ENCODE peak calls at places on chromosomes 6 and 20, in four cellular contexts. A, U, L and O are unnamed samples.

GRCh38 chr6:3272911-3273547 is 14.3 kb downstream of the PSMG4 start:
- DNase-seq in U (no peak), L (peak), A (no peak), O (no peak)

GRCh38 chr20:6769953-6770831 is 2.7 kb downstream of the BMP2 start:
- DNase-seq in L (peak), A (no peak), U (peak), O (no peak)

GRCh38 chr6:15577106-15577505 is 85.7 kb downstream of the DTNBP1 start:
- DNase-seq in U (no peak), L (no peak), A (no peak), O (no peak)

GRCh38 chr20:37350655-37351574 is 5.0 kb downstream of the SRC start:
- DNase-seq in L (peak), A (no peak), U (peak), O (no peak)

GRCh38 chr20:39112196-39112743 is 150.1 kb downstream of the DHX35 start:
- DNase-seq in A (no peak), L (peak), U (peak), O (no peak)

GRCh38 chr6:98014791-98015201 is 731.8 kb upstream of the MMS22L start:
- DNase-seq in L (no peak), U (no peak), A (no peak), O (no peak)

GRCh38 chr6:158528826-158529225 is 31.1 kb upstream of the TMEM181 start:
- DNase-seq in L (no peak), A (no peak), U (no peak), O (no peak)

GRCh38 chr20:38272961-38273360 is 12.4 kb upstream of the KIAA1755 start:
- DNase-seq in A (no peak), L (no peak), U (peak), O (no peak)

GRCh38 chr20:33841439-33841799 is 30.3 kb downstream of the CHMP4B start:
- DNase-seq in L (no peak), A (no peak), U (no peak), O (no peak)

GRCh38 chr20:32917191-32917950 is 58.6 kb downstream of the EFCAB8 start:
- DNase-seq in U (no peak), L (no peak), A (no peak), O (no peak)

GRCh38 chr6:169205176-169206160 is 48.2 kb downstream of the THBS2 start:
- DNase-seq in L (no peak), A (no peak), U (peak), O (no peak)

GRCh38 chr20:49276895-49277785 is 717 bp downstream of the ZNFX1 start:
- DNase-seq in U (peak), L (peak), A (peak), O (no peak)

GRCh38 chr20:15179426-15180190 is 842.2 kb upstream of the FLRT3 start:
- DNase-seq in L (peak), U (no peak), A (no peak), O (no peak)

GRCh38 chr6:136212616-136213396 is 37.3 kb downstream of the MTFR2 start:
- DNase-seq in L (no peak), U (no peak), A (no peak), O (no peak)
- H3K4me3 ChIP-seq in L (no peak), U (no peak), A (no peak), O (no peak)

GRCh38 chr6:147179809-147180208 is 24.4 kb upstream of the STXBP5 start:
- DNase-seq in L (no peak), U (no peak), A (no peak), O (no peak)
- H3K27ac ChIP-seq in L (no peak), U (no peak), A (no peak), O (no peak)

GRCh38 chr6:44608175-44608574 is 220.7 kb downstream of the CDC5L start:
- DNase-seq in U (no peak), A (no peak), L (no peak), O (no peak)
- H3K4me3 ChIP-seq in U (no peak), A (no peak), L (no peak), O (no peak)

GRCh38 chr20:842547-842940 is 9.0 kb downstream of the FAM110A start:
- DNase-seq in U (no peak), L (no peak), A (no peak), O (no peak)

GRCh38 chr20:845226-845868 is 11.8 kb downstream of the FAM110A start:
- DNase-seq in A (peak), U (no peak), L (peak), O (no peak)

GRCh38 chr20:841568-842546 is 8.3 kb downstream of the FAM110A start:
- DNase-seq in A (no peak), L (peak), U (no peak), O (no peak)

GRCh38 chr20:844473-845225 is 11.1 kb downstream of the FAM110A start:
- DNase-seq in U (peak), L (peak), A (peak), O (peak)

GRCh38 chr20:843908-844307 is 10.4 kb downstream of the FAM110A start:
- DNase-seq in L (peak), A (no peak), U (no peak), O (no peak)
- H3K27ac ChIP-seq in L (no peak), A (no peak), U (no peak), O (peak)

GRCh38 chr20:35290887-35291417 is 1.3 kb downstream of the FAM83C start:
- DNase-seq in A (no peak), U (no peak), L (no peak), O (no peak)
- H3K4me3 ChIP-seq in A (no peak), U (no peak), L (no peak), O (no peak)

DNA sequence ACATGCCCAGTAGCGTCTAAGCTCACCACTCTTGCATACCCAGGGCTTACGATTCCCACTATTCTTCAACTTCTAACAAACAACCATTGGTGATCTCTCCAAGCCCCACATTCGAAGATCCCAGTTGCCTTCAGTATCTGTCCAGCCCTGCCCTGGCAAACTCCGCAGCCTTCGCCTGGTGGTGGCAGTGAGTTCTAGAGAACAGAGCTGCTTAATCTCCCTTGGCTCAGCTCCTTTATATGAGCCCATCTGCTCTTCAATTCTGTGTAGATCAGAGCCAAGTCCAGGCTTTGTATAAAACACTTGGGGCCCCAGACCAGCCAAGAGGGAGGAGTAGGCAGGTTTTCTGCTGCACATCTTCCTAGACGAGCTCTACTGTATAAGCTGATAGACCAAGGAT is 193.3 kb downstream of the PHACTR1 start:
- DNase-seq in L (no peak), U (no peak), A (no peak), O (no peak)
- H3K27ac ChIP-seq in L (no peak), U (no peak), A (no peak), O (no peak)

GRCh38 chr6:121830759-121831158 is 395.3 kb downstream of the GJA1 start:
- DNase-seq in U (no peak), A (no peak), L (peak), O (no peak)
- H3K4me3 ChIP-seq in U (no peak), A (no peak), L (no peak), O (no peak)